ENCODE peak calls at places on chromosomes 4 and X, in six cellular contexts. Q, T, V, J, R and P are unnamed samples.

GRCh38 chr4:59258002-59258401 is 1942.1 kb upstream of the ADGRL3 start:
- DNase-seq in Q (no peak), T (no peak), V (no peak), J (no peak), R (no peak), P (no peak)

GRCh38 chr4:1012031-1012739 is 759 bp downstream of the FGFRL1 start:
- DNase-seq in Q (no peak), T (peak), V (no peak), J (no peak), R (peak), P (no peak)

GRCh38 chr4:7110546-7110945 is 42.7 kb upstream of the GRPEL1 start:
- DNase-seq in Q (no peak), T (no peak), V (no peak), J (no peak), R (no peak), P (no peak)

GRCh38 chr4:174402470-174403176 is 118.9 kb downstream of the CEP44 start:
- DNase-seq in Q (no peak), T (no peak), V (no peak), J (no peak), R (no peak), P (no peak)

GRCh38 chr4:25776795-25777194 is 86.0 kb downstream of the SEL1L3 start:
- DNase-seq in Q (no peak), T (no peak), V (no peak), J (no peak), R (no peak), P (no peak)

GRCh38 chr4:177272007-177272406 is 37.7 kb upstream of the NEIL3 start:
- DNase-seq in Q (no peak), T (peak), V (no peak), J (no peak), R (no peak), P (no peak)

GRCh38 chr4:99710681-99711345 is 53.2 kb upstream of the C4orf54 start:
- DNase-seq in Q (no peak), T (no peak), V (no peak), J (no peak), R (no peak), P (no peak)

GRCh38 chr4:88021824-88022223 is 14.4 kb downstream of the PKD2 start:
- DNase-seq in Q (no peak), T (no peak), V (no peak), J (no peak), R (no peak), P (no peak)

GRCh38 chr4:5365071-5366008 is 314.1 kb downstream of the STK32B start:
- DNase-seq in Q (no peak), T (no peak), V (peak), J (no peak), R (peak), P (no peak)

GRCh38 chr4:123606946-123607542 is 210.4 kb downstream of the SPRY1 start:
- DNase-seq in Q (no peak), T (no peak), V (peak), J (no peak), R (no peak), P (no peak)

GRCh38 chr4:179110356-179110755 is 1668.1 kb upstream of the AGA start:
- DNase-seq in Q (no peak), T (no peak), V (no peak), J (no peak), R (no peak), P (no peak)

GRCh38 chr4:16684083-16684482 is 214.4 kb downstream of the LDB2 start:
- DNase-seq in Q (no peak), T (no peak), V (no peak), J (no peak), R (no peak), P (no peak)

GRCh38 chr4:113212613-113213012 is 163.2 kb downstream of the ANK2 start:
- DNase-seq in Q (no peak), T (no peak), V (no peak), J (no peak), R (no peak), P (no peak)

GRCh38 chrX:107483976-107484726 is 34.7 kb downstream of the FRMPD3 start:
- DNase-seq in Q (no peak), T (peak), V (no peak), J (no peak), R (no peak), P (no peak)

GRCh38 chrX:22760513-22761057 is 239.2 kb upstream of the DDX53 start:
- DNase-seq in Q (no peak), T (no peak), V (no peak), J (no peak), R (no peak), P (no peak)

GRCh38 chr4:159725571-159725970 is 622.7 kb downstream of the RAPGEF2 start:
- DNase-seq in Q (no peak), T (no peak), V (no peak), J (no peak), R (no peak), P (no peak)

GRCh38 chrX:56222473-56223000 is 9.6 kb upstream of the KLF8 start:
- DNase-seq in Q (no peak), T (no peak), V (no peak), J (no peak), R (no peak), P (no peak)

GRCh38 chr4:110793381-110793801 is 170.5 kb upstream of the PITX2 start:
- DNase-seq in Q (no peak), T (no peak), V (no peak), J (no peak), R (no peak), P (no peak)

GRCh38 chr4:6595897-6596537 is 21.0 kb downstream of the MAN2B2 start:
- DNase-seq in Q (peak), T (peak), V (no peak), J (no peak), R (no peak), P (no peak)

GRCh38 chrX:67635424-67635823 is 91.6 kb downstream of the AR start:
- DNase-seq in Q (no peak), T (no peak), V (no peak), J (no peak), R (no peak), P (no peak)

GRCh38 chrX:18173494-18174180 is 47.0 kb downstream of the BEND2 start:
- DNase-seq in Q (no peak), T (peak), V (no peak), J (no peak), R (no peak), P (no peak)

GRCh38 chr4:110480031-110480549 is 4.1 kb downstream of the ENPEP start:
- DNase-seq in Q (no peak), T (peak), V (no peak), J (no peak), R (no peak), P (no peak)

GRCh38 chr4:140789752-140790151 is 33.6 kb upstream of the TBC1D9 start:
- DNase-seq in Q (no peak), T (no peak), V (no peak), J (no peak), R (no peak), P (no peak)

GRCh38 chrX:132058050-132058449 is 34.9 kb downstream of the STK26 start:
- DNase-seq in Q (no peak), T (no peak), V (no peak), J (no peak), R (no peak), P (no peak)

GRCh38 chr4:18533262-18533775 is 511.8 kb upstream of the LCORL start:
- DNase-seq in Q (no peak), T (no peak), V (no peak), J (no peak), R (no peak), P (no peak)

GRCh38 chrX:152900937-152901445 is 3.1 kb downstream of the ZNF185 start:
- DNase-seq in Q (no peak), T (no peak), V (no peak), J (no peak), R (no peak), P (no peak)

GRCh38 chr4:42673084-42673429 is 16.2 kb upstream of the ATP8A1 start:
- DNase-seq in Q (no peak), T (no peak), V (no peak), J (no peak), R (no peak), P (no peak)

GRCh38 chrX:69021095-69021494 is 144.2 kb downstream of the PJA1 start:
- DNase-seq in Q (no peak), T (no peak), V (no peak), J (no peak), R (no peak), P (no peak)

GRCh38 chrX:20529711-20530110 is 263.0 kb upstream of the RPS6KA3 start:
- DNase-seq in Q (no peak), T (no peak), V (no peak), J (no peak), R (no peak), P (no peak)

GRCh38 chr4:85807247-85807915 is 332.4 kb downstream of the ARHGAP24 start:
- DNase-seq in Q (no peak), T (no peak), V (no peak), J (no peak), R (no peak), P (no peak)

GRCh38 chr4:7390366-7390765 is 44.4 kb downstream of the PSAPL1 start:
- DNase-seq in Q (peak), T (no peak), V (no peak), J (no peak), R (no peak), P (no peak)

DNA sequence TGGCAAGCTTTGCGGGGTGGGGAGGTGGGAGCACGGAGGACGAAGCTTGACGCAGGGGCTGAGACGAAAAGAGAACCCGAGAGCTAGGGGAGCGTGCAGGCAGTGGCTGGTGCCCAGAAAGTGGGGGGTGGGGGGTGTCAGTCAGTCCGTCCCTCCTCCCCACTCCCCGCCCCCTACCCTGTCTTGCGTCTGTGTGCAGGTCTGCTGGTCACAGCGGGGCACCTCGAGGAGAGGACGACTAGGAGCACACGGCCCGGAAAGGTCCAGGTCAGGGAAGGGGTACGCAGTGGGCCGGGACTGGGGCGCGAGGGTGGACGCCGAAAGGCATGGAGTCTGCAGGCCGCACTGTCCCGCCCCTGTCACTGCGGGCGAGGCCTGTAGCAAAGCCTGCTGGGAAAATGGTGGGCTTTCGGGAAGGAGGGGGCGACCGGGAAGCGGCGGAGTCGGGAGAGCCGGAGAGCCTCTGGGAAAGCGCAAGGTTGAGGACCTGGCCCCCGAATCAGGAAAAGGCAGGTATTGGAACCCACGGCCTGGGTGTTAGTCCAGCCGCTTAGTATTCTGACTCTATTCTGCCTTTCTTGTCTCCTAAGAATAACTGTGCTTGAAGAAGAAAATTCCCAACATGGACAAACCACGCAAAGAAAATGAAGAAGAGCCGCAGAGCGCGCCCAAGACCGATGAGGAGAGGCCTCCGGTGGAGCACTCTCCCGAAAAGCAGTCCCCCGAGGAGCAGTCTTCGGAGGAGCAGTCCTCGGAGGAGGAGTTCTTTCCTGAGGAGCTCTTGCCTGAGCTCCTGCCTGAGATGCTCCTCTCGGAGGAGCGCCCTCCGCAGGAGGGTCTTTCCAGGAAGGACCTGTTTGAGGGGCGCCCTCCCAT is 758 bp downstream of the TCEAL1 start:
- DNase-seq in Q (peak), T (peak), V (no peak), J (no peak), R (peak), P (no peak)
- TF ChIP-seq POLR2AphosphoS5 in Q (peak), T (no peak), V (no peak), J (no peak), R (peak), P (no peak)

DNA sequence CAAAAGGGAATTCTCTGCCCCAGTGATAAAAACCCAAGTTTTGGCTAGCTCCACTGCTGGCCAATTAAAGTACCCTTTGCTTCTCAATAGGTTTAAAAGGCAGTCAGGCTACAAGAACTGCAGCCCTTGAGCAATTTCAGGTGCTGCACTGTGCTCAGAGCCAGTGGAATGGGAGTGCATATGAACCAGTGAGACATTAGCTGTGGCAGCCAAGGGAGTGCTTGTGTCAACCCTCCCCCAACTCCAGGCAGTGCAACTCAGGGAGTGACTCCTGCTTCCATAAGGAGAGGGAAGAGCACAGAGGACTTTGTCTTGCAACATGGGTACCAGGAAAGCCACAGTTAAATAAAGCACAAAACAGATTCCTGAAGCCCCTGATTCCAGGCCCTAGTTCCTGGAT is 61.6 kb upstream of the VAMP7 start:
- DNase-seq in Q (no peak), T (no peak), V (no peak), J (no peak), R (no peak), P (no peak)
- TF ChIP-seq TAF1 in Q (no peak), T (no peak), V (no peak), J (no peak), R (no peak), P (no peak)

GRCh38 chr4:74038161-74039064 is at the start of gene CXCL3:
- DNase-seq in Q (peak), T (peak), V (no peak), J (no peak), R (no peak), P (no peak)
- TF ChIP-seq POLR2A in Q (no peak), T (peak), V (no peak), J (no peak), R (no peak), P (no peak)

GRCh38 chr4:30728291-30728690 is 8.1 kb downstream of the PCDH7 start:
- DNase-seq in Q (no peak), T (no peak), V (no peak), J (no peak), R (no peak), P (no peak)
- TF ChIP-seq POLR2AphosphoS5 in Q (no peak), T (no peak), V (no peak), J (no peak), R (no peak), P (no peak)

GRCh38 chrX:65643786-65644111 is 23.7 kb upstream of the MSN start:
- DNase-seq in Q (no peak), T (no peak), V (no peak), J (no peak), R (no peak), P (no peak)

GRCh38 chrX:65652098-65652497 is 15.4 kb upstream of the MSN start:
- DNase-seq in Q (no peak), T (no peak), V (no peak), J (no peak), R (no peak), P (no peak)

GRCh38 chrX:65644621-65645287 is 22.7 kb upstream of the MSN start:
- DNase-seq in Q (no peak), T (peak), V (no peak), J (no peak), R (no peak), P (no peak)

GRCh38 chrX:65643046-65643785 is 24.2 kb upstream of the MSN start:
- DNase-seq in Q (no peak), T (no peak), V (no peak), J (no peak), R (no peak), P (no peak)

DNA sequence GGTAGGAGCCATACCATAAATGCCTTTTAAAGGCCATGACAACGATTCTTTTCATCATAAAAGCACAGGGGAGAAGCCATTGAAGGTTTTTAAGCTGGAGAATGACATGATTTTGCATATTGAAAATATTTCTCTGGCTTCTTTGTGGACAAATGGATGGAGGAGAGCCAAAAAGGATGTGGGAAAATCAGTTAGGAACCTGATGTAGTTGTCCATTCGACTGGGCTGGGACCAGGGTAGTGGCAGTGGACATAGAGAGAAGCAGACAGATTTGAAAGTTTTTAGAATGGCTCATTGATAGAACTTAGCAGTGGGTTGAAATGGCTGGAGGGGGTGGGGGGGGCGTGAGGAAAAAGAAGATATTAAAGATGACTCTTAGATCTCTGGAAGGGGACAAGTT is 19.7 kb upstream of the MSN start:
- DNase-seq in Q (no peak), T (no peak), V (no peak), J (no peak), R (no peak), P (no peak)
- TF ChIP-seq TAF1 in Q (no peak), T (no peak), V (no peak), J (no peak), R (no peak), P (no peak)